ENCODE peak calls at places on chromosomes 3 and 15, in five cellular contexts. I is heart right ventricle, S is heart left ventricle, C is fibroblast of lung, R is neuronal stem cell. O is an unnamed sample.

GRCh38 chr3:187318819-187319616 is 27.5 kb upstream of the MASP1 start:
- DNase-seq in C (peak), I (peak), R (peak), S (peak), O (no peak)

GRCh38 chr15:81043568-81044301 is 43.0 kb downstream of the TLNRD1 start:
- DNase-seq in C (no peak), R (no peak), I (no peak), S (no peak), O (no peak)

GRCh38 chr3:44016818-44017217 is 224.9 kb upstream of the TOPAZ1 start:
- DNase-seq in I (no peak), R (no peak), S (no peak), C (no peak), O (no peak)

GRCh38 chr3:39810647-39811161 is 1.3 kb downstream of the MYRIP start:
- DNase-seq in C (no peak), I (no peak), S (no peak), R (no peak), O (no peak)

GRCh38 chr15:58380280-58380945 is 51.4 kb upstream of the LIPC start:
- DNase-seq in S (no peak), I (no peak), C (no peak), R (no peak), O (no peak)

GRCh38 chr3:187227658-187228258 is 30.5 kb downstream of the RTP1 start:
- DNase-seq in R (no peak), I (no peak), S (no peak), C (peak), O (no peak)

GRCh38 chr3:18424862-18425640 is at the start of gene SATB1:
- DNase-seq in I (peak), R (peak), S (peak), C (peak), O (peak)

GRCh38 chr15:60081976-60082375 is 77.9 kb downstream of the FOXB1 start:
- DNase-seq in C (no peak), R (no peak), S (no peak), I (no peak), O (no peak)

GRCh38 chr3:18295171-18295920 is 129.8 kb downstream of the SATB1 start:
- DNase-seq in S (peak), R (peak), C (peak), I (peak), O (peak)

GRCh38 chr3:33882296-33882695 is 83.9 kb downstream of the PDCD6IP start:
- DNase-seq in R (no peak), I (no peak), C (no peak), S (no peak), O (no peak)

GRCh38 chr15:47756872-47757271 is 39.6 kb downstream of the SEMA6D start:
- DNase-seq in R (no peak), I (peak), C (peak), S (no peak), O (no peak)

GRCh38 chr3:155701882-155702465 is 42.9 kb downstream of the PLCH1 start:
- DNase-seq in C (peak), R (peak), I (peak), S (no peak), O (no peak)

GRCh38 chr3:57170946-57171345 is 5.8 kb upstream of the IL17RD start:
- DNase-seq in I (no peak), R (no peak), S (no peak), C (no peak), O (no peak)

GRCh38 chr3:24495334-24495994 is 814 bp upstream of the THRB start:
- DNase-seq in C (no peak), I (peak), R (peak), S (peak), O (peak)

GRCh38 chr3:20846081-20846480 is 660.1 kb upstream of the SGO1 start:
- DNase-seq in R (no peak), I (no peak), S (no peak), C (no peak), O (no peak)

GRCh38 chr15:72532991-72533601 is 59.0 kb downstream of the ARIH1 start:
- DNase-seq in R (no peak), I (no peak), C (no peak), S (no peak), O (no peak)

GRCh38 chr3:143035466-143036214 is 34.3 kb downstream of the U2SURP start:
- DNase-seq in C (no peak), I (no peak), S (no peak), R (no peak), O (no peak)

GRCh38 chr3:12458901-12459300 is 25.4 kb upstream of the TSEN2 start:
- DNase-seq in I (no peak), R (no peak), S (no peak), C (no peak), O (peak)

GRCh38 chr3:153165211-153165815 is 3.3 kb downstream of the RAP2B start:
- DNase-seq in I (no peak), C (peak), S (no peak), R (no peak), O (no peak)

GRCh38 chr3:57974796-57975388 is 33.3 kb upstream of the FLNB start:
- DNase-seq in R (no peak), C (peak), I (no peak), S (no peak), O (no peak)

GRCh38 chr3:458614-459375 is 262.2 kb downstream of the CHL1 start:
- DNase-seq in I (no peak), R (no peak), S (no peak), C (no peak), O (no peak)

GRCh38 chr3:15331072-15331605 is 1.2 kb downstream of the SH3BP5 start:
- DNase-seq in C (no peak), I (peak), S (no peak), R (no peak), O (no peak)

GRCh38 chr3:88235102-88235501 is 85.3 kb downstream of the C3orf38 start:
- DNase-seq in S (no peak), I (no peak), R (no peak), C (peak), O (no peak)

GRCh38 chr3:113261996-113262665 is 50.8 kb downstream of the BOC start:
- DNase-seq in S (no peak), R (no peak), C (peak), I (no peak), O (no peak)

GRCh38 chr3:107979538-107979937 is 111.3 kb downstream of the CD47 start:
- DNase-seq in R (no peak), I (no peak), C (no peak), S (no peak), O (no peak)

DNA sequence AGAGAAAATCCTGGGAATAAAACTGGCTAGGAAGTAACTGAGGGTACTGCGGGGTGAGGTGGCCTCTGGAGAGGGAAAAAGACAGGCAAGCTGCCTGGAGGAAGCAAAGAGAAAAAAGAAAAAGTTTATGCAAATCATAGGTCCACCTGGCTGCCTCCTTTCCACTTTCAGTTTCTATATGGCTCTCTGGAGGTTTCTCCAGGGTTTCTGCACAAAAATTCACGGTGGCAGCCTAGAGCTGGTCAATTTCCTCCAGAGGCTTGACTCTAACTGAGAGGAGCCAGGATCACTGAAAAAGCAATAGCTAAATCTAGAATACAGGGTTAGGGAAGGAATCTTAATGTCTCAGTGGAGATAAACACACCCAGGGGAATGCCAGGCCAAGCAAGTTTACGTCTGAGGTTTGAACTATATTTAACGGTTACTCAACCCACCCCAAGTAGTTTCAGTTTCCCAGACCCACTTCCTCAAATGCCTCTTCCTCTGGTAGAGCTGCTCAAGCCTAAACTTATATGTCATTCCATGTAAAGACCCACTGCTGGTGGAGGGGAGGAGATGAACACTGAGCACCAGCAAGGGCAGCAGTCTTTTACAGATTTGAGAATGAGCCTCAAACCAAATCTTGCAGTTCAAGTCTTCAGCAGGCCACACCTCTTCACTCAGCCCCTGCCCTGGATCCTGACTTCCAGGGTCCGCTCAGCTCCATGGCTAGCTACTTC is 5.7 kb downstream of the LYSMD2 start:
- DNase-seq in I (peak), R (no peak), C (peak), S (peak), O (no peak)
- H3K4me3 ChIP-seq in I (peak), R (no peak), C (peak), S (peak), O (peak)

GRCh38 chr3:71724584-71725278 is 471 bp downstream of the EIF4E3 start:
- DNase-seq in C (no peak), I (peak), S (peak), R (peak), O (peak)

GRCh38 chr3:71725279-71725991 is at the start of gene EIF4E3:
- DNase-seq in C (peak), I (no peak), R (peak), S (peak), O (peak)

GRCh38 chr3:71722693-71723092 is 2.5 kb downstream of the EIF4E3 start:
- DNase-seq in S (no peak), I (no peak), C (no peak), R (no peak), O (no peak)

GRCh38 chr3:71723452-71724170 is 1.6 kb downstream of the EIF4E3 start:
- DNase-seq in S (no peak), I (no peak), R (no peak), C (no peak), O (no peak)

GRCh38 chr3:71724171-71724453 is 1.1 kb downstream of the EIF4E3 start:
- DNase-seq in I (no peak), C (no peak), S (no peak), R (no peak), O (no peak)
- H3K4me3 ChIP-seq in I (peak), C (peak), S (peak), R (no peak), O (peak)

GRCh38 chr3:137770821-137771399 is 6.8 kb downstream of the SOX14 start:
- DNase-seq in C (no peak), R (no peak), I (no peak), S (no peak), O (no peak)
- H3K4me3 ChIP-seq in C (no peak), R (no peak), I (peak), S (peak), O (peak)

DNA sequence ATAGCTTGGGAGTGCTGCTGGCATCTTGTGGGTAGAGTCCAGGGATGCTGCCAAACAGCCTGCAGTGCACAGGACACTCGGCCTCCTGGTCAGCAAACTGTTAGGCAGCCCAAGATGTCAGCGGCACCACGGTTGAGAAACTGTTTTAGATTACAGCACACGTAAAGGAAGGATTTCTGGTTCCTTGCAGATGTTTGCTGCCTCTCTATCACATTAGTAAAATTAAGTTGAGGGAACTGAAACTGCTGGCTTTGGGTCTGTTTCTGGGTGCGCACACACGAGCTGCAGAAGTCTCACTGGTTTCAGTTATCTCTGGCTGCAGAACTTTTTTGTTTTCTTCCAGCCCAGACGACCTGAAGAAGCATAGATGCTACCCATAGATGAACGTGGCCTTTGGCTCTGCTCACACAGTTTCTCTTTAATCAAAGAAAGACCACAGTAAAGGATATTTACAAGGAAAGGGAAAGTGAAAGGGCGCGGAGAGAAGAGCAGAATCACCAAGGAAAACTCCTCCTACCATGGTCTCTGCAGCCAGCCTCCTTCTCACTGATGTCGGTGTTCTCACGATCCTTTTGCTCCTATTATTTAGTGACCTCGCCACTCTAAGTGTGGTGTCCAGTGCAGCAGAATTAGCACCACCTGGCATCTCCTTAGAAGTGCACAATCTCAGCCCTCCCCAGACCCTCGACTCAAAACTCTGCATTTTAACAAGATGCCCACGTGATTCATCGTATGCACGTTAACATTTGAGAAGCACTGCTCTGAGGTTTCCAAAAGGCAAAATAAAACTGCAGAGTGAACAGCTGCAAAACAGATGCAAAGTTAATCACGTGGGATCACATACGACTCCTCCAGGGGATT is 50.6 kb upstream of the AKAP13 start:
- DNase-seq in I (no peak), C (peak), R (no peak), S (peak), O (no peak)
- H3K4me3 ChIP-seq in I (peak), C (peak), R (no peak), S (peak), O (peak)

DNA sequence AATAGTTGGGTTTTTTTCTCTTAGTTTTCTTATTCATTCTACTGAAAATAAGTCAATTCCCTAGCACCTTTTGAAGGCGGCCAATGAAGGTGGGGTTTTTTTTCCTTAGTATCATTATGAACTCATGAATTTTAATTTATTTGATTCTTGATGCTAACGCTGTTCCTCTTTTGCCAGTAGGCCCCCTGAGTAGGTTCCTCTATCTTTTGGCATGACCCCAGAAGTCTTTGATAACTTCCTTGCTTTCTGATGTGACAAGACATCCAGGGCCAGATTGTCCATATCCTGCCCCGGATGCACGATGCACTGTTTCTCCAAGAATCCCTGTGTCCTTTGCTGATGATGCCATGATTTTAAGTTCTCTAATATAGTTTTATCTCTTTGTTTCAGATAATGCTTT is 20.6 kb downstream of the LRRK1 start:
- DNase-seq in S (no peak), I (no peak), C (no peak), R (no peak), O (no peak)
- H3K4me3 ChIP-seq in S (no peak), I (no peak), C (no peak), R (no peak), O (no peak)

O was measured in lower lobe of right lung.